ENCODE peak calls at places on chromosomes 4 and X, in ten cellular contexts. R is choroid plexus epithelial cell, E is neural crest cell, I is cardiac fibroblast, Y is MM.1S, M is fibroblast of mammary gland, P is kidney epithelial cell, H is heart left ventricle, U is bronchial epithelial cell, N is HFF-Myc. O is an unnamed sample.

GRCh38 chr4:18020145-18020670 is 1.3 kb downstream of the LCORL start:
- DNase-seq in R (peak), E (peak), I (peak), Y (peak), M (peak), P (no peak), H (no peak), U (no peak), N (no peak), O (peak)

GRCh38 chr4:169008478-169008877 is 1.6 kb downstream of the CBR4 start:
- DNase-seq in R (no peak), E (no peak), I (no peak), Y (no peak), M (no peak), P (no peak), H (no peak), U (no peak), N (no peak), O (no peak)

GRCh38 chr4:94758141-94758699 is 465 bp downstream of the BMPR1B start:
- DNase-seq in R (peak), E (no peak), I (peak), Y (no peak), M (no peak), P (no peak), H (peak), U (peak), N (no peak), O (peak)

GRCh38 chrX:63747331-63747730 is 37.7 kb downstream of the ARHGEF9 start:
- DNase-seq in R (peak), E (no peak), I (peak), Y (no peak), M (peak), P (peak), H (no peak), U (peak), N (no peak), O (no peak)

GRCh38 chrX:2342878-2343277 is 157.9 kb downstream of the DHRSX start:
- DNase-seq in R (peak), E (no peak), I (peak), Y (no peak), M (peak), P (no peak), H (no peak), U (no peak), N (peak), O (no peak)

GRCh38 chrX:102651242-102651967 is at the start of gene GPRASP1:
- DNase-seq in R (peak), E (peak), I (peak), Y (no peak), M (peak), P (no peak), H (peak), U (no peak), N (no peak), O (peak)

GRCh38 chr4:153398713-153399112 is 54.2 kb downstream of the MND1 start:
- DNase-seq in R (no peak), E (no peak), I (no peak), Y (no peak), M (no peak), P (no peak), H (no peak), U (peak), N (no peak), O (no peak)

GRCh38 chrX:50430917-50431316 is 39.7 kb downstream of the DGKK start:
- DNase-seq in R (no peak), E (no peak), I (no peak), Y (no peak), M (peak), P (peak), H (no peak), U (peak), N (no peak), O (no peak)

GRCh38 chrX:128518508-128518907 is 466.3 kb upstream of the ACTRT1 start:
- DNase-seq in R (peak), E (no peak), I (no peak), Y (peak), M (peak), P (no peak), H (no peak), U (peak), N (no peak), O (no peak)

GRCh38 chrX:35858916-35859315 is 60.6 kb upstream of the CFAP47 start:
- DNase-seq in R (no peak), E (no peak), I (no peak), Y (no peak), M (no peak), P (no peak), H (no peak), U (no peak), N (no peak), O (no peak)

GRCh38 chr4:106208481-106209460 is 107.2 kb downstream of the TBCK start:
- DNase-seq in R (no peak), E (no peak), I (no peak), Y (no peak), M (no peak), P (no peak), H (peak), U (no peak), N (no peak), O (no peak)

GRCh38 chrX:1534321-1535168 is 2.4 kb downstream of the P2RY8 start:
- DNase-seq in R (no peak), E (no peak), I (no peak), Y (peak), M (no peak), P (no peak), H (no peak), U (no peak), N (no peak), O (peak)

GRCh38 chr4:5976431-5976830 is 41.8 kb downstream of the C4orf50 start:
- DNase-seq in R (no peak), E (no peak), I (no peak), Y (no peak), M (no peak), P (no peak), H (no peak), U (no peak), N (no peak), O (no peak)

GRCh38 chrX:120452131-120452530 is 17.0 kb downstream of the LAMP2 start:
- DNase-seq in R (peak), E (no peak), I (peak), Y (no peak), M (peak), P (no peak), H (no peak), U (no peak), N (no peak), O (peak)

GRCh38 chr4:1978741-1979476 is 29.9 kb downstream of the NELFA start:
- DNase-seq in R (no peak), E (no peak), I (no peak), Y (no peak), M (no peak), P (no peak), H (no peak), U (no peak), N (no peak), O (no peak)

GRCh38 chr4:24794916-24795665 is at the start of gene SOD3:
- DNase-seq in R (peak), E (peak), I (peak), Y (no peak), M (peak), P (peak), H (peak), U (peak), N (no peak), O (no peak)

GRCh38 chr4:123600921-123601904 is 204.6 kb downstream of the SPRY1 start:
- DNase-seq in R (no peak), E (no peak), I (no peak), Y (no peak), M (no peak), P (no peak), H (no peak), U (no peak), N (no peak), O (no peak)

GRCh38 chrX:24026403-24026801 is 584 bp downstream of the KLHL15 start:
- DNase-seq in R (no peak), E (no peak), I (peak), Y (no peak), M (peak), P (no peak), H (no peak), U (peak), N (no peak), O (no peak)

GRCh38 chr4:112119358-112119783 is 25.9 kb upstream of the FAM241A start:
- DNase-seq in R (no peak), E (no peak), I (no peak), Y (peak), M (no peak), P (no peak), H (no peak), U (no peak), N (no peak), O (peak)

GRCh38 chr4:145619639-145619996 is 433 bp downstream of the MMAA start:
- DNase-seq in R (peak), E (no peak), I (peak), Y (no peak), M (peak), P (peak), H (peak), U (peak), N (peak), O (no peak)

GRCh38 chrX:96182366-96182765 is 502.3 kb upstream of the DIAPH2 start:
- DNase-seq in R (peak), E (peak), I (peak), Y (peak), M (peak), P (no peak), H (no peak), U (peak), N (no peak), O (no peak)

GRCh38 chr4:114087596-114088230 is 108.3 kb upstream of the ARSJ start:
- DNase-seq in R (peak), E (no peak), I (peak), Y (no peak), M (peak), P (peak), H (no peak), U (no peak), N (peak), O (no peak)

GRCh38 chr4:139050436-139050835 is 34.9 kb downstream of the NOCT start:
- DNase-seq in R (peak), E (no peak), I (peak), Y (no peak), M (peak), P (no peak), H (no peak), U (no peak), N (no peak), O (no peak)

GRCh38 chr4:180350866-180351350 is 1892.3 kb upstream of the TENM3 start:
- DNase-seq in R (no peak), E (no peak), I (no peak), Y (no peak), M (no peak), P (no peak), H (no peak), U (no peak), N (no peak), O (no peak)

GRCh38 chr4:159416073-159416472 is 313.2 kb downstream of the RAPGEF2 start:
- DNase-seq in R (no peak), E (no peak), I (no peak), Y (no peak), M (no peak), P (no peak), H (no peak), U (peak), N (no peak), O (no peak)

GRCh38 chr4:168509786-168510185 is 12.9 kb downstream of the PALLD start:
- DNase-seq in R (peak), E (no peak), I (peak), Y (no peak), M (peak), P (peak), H (no peak), U (peak), N (no peak), O (no peak)

GRCh38 chr4:75004755-75005668 is 72.1 kb downstream of the PARM1 start:
- DNase-seq in R (no peak), E (no peak), I (peak), Y (peak), M (no peak), P (no peak), H (no peak), U (peak), N (no peak), O (no peak)

GRCh38 chr4:6939761-6940743 is 30.4 kb downstream of the TBC1D14 start:
- DNase-seq in R (no peak), E (no peak), I (no peak), Y (no peak), M (no peak), P (no peak), H (peak), U (no peak), N (no peak), O (peak)

GRCh38 chrX:144946696-144947095 is 300.6 kb upstream of the SPANXN1 start:
- DNase-seq in R (no peak), E (no peak), I (no peak), Y (no peak), M (peak), P (no peak), H (no peak), U (no peak), N (no peak), O (no peak)

GRCh38 chr4:85603437-85604336 is 128.7 kb downstream of the ARHGAP24 start:
- DNase-seq in R (peak), E (no peak), I (peak), Y (no peak), M (peak), P (no peak), H (no peak), U (peak), N (peak), O (peak)

GRCh38 chrX:110852180-110852579 is 56.6 kb upstream of the CHRDL1 start:
- DNase-seq in R (peak), E (peak), I (peak), Y (peak), M (peak), P (no peak), H (no peak), U (peak), N (no peak), O (peak)

GRCh38 chr4:183342541-183343533 is 20.6 kb upstream of the CLDN24 start:
- DNase-seq in R (peak), E (no peak), I (no peak), Y (no peak), M (no peak), P (no peak), H (no peak), U (no peak), N (no peak), O (no peak)

GRCh38 chrX:80216086-80216485 is 201.5 kb downstream of the TBX22 start:
- DNase-seq in R (no peak), E (no peak), I (peak), Y (no peak), M (peak), P (no peak), H (no peak), U (peak), N (no peak), O (no peak)

GRCh38 chrX:25561190-25561589 is 545.4 kb upstream of the ARX start:
- DNase-seq in R (no peak), E (no peak), I (no peak), Y (no peak), M (no peak), P (no peak), H (no peak), U (no peak), N (no peak), O (no peak)

GRCh38 chrX:30906726-30907125 is 17.7 kb upstream of the TAB3 start:
- DNase-seq in R (peak), E (no peak), I (peak), Y (no peak), M (peak), P (no peak), H (no peak), U (peak), N (no peak), O (no peak)

GRCh38 chr4:73607375-73608026 is 12.7 kb downstream of the RASSF6 start:
- DNase-seq in R (no peak), E (no peak), I (no peak), Y (peak), M (peak), P (no peak), H (no peak), U (peak), N (no peak), O (no peak)

GRCh38 chrX:7088968-7089615 is 58.4 kb upstream of the STS start:
- DNase-seq in R (no peak), E (no peak), I (no peak), Y (peak), M (no peak), P (no peak), H (no peak), U (no peak), N (no peak), O (no peak)

GRCh38 chrX:111041018-111041462 is 55.0 kb upstream of the PAK3 start:
- DNase-seq in R (peak), E (no peak), I (peak), Y (no peak), M (peak), P (peak), H (no peak), U (peak), N (peak), O (no peak)

GRCh38 chr4:144645621-144646522 is at the start of gene HHIP:
- DNase-seq in R (peak), E (peak), I (peak), Y (no peak), M (peak), P (no peak), H (peak), U (no peak), N (no peak), O (peak)

GRCh38 chr4:148704291-148704690 is 262.1 kb upstream of the NR3C2 start:
- DNase-seq in R (no peak), E (no peak), I (no peak), Y (no peak), M (no peak), P (no peak), H (no peak), U (peak), N (no peak), O (no peak)
- TF ChIP-seq CTCF in R (no peak), E (no peak), I (peak), Y (no peak), M (peak), P (peak), H (no peak), U (no peak), N (no peak), O (no peak)

GRCh38 chr4:61275214-61275613 is 75.1 kb downstream of the ADGRL3 start:
- DNase-seq in R (no peak), E (no peak), I (no peak), Y (peak), M (no peak), P (no peak), H (no peak), U (no peak), N (no peak), O (no peak)
- TF ChIP-seq CTCF in R (no peak), E (no peak), I (no peak), Y (no peak), M (no peak), P (no peak), H (no peak), U (no peak), N (no peak), O (no peak)

DNA sequence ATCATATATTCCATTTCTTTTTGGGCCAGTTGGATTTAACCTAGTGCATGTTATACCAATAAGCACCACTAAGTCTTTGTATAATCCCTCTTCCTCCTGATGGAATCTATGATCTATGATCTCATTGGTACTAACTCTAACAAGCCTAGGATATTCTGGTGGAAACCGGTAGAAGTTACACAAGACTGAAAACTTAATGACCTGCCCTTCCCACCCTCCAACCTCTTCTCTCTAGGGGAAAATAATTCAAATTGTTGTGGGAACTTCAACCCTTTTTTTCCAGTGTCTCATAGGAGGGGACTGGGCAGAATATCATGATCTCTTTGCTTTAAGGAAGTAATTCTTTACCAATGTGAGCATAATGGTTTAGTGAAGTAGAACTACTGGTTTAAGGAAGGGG is 289.5 kb upstream of the BOD1L1 start:
- DNase-seq in R (peak), E (no peak), I (peak), Y (no peak), M (peak), P (peak), H (no peak), U (no peak), N (no peak), O (no peak)
- TF ChIP-seq CTCF in R (no peak), E (no peak), I (peak), Y (no peak), M (peak), P (no peak), H (no peak), U (no peak), N (no peak), O (no peak)

DNA sequence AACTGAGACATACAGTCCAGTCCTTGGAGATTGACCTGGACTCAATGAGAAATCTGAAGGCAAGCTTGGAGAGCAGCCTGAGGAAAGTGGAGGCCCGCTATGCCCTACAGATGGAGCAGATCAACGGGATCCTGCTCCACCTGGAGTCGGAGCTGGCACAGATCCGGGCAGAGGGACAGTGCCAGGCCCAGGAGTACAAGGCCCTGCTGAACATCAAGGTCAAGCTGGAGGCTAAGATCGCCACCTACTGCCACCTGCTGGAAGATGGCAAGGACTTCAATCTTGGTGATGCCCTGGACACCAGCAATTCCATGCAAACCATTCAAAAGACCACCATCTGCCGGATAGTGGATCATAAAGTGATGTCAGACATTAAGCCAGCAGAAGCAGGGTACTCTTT is 20.4 kb upstream of the FRMPD3 start:
- DNase-seq in R (peak), E (no peak), I (peak), Y (peak), M (peak), P (no peak), H (no peak), U (peak), N (no peak), O (no peak)
- TF ChIP-seq CTCF in R (peak), E (peak), I (peak), Y (peak), M (peak), P (peak), H (no peak), U (peak), N (peak), O (peak)

GRCh38 chrX:116490091-116490490 is 27.3 kb upstream of the CT83 start:
- DNase-seq in R (peak), E (no peak), I (peak), Y (no peak), M (peak), P (no peak), H (no peak), U (peak), N (no peak), O (no peak)
- TF ChIP-seq CTCF in R (no peak), E (peak), I (peak), Y (peak), M (peak), P (peak), H (peak), U (peak), N (no peak), O (no peak)

DNA sequence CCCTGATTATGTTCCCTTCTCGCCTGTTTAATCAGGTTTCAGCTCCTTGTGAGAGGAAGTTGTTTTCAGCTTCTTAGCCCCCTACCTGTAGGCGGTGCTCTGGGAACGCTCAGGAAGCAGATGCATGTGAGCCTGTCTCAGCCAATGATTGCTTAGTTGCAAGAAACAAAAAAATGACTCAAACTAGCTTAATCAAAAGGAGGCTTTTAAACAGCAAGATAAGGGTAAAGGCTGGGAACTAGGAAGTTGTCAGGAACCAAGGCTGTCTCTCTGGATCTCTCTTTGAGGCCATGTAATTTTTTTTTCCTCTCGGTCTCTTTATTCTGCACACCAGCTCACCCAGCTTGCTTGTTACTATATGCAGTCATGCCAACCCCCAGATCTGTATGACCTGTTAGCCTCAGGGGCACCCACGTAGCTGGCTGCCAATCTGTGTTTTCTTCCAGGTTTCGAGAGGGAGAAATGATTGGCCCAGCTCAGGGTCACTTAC is 109.1 kb downstream of the PTTG2 start:
- DNase-seq in R (peak), E (no peak), I (peak), Y (peak), M (peak), P (no peak), H (no peak), U (peak), N (no peak), O (peak)
- TF ChIP-seq CTCF in R (peak), E (peak), I (peak), Y (peak), M (peak), P (peak), H (peak), U (peak), N (peak), O (peak)

GRCh38 chrX:15854080-15854655 is 445 bp downstream of the AP1S2 start:
- DNase-seq in R (no peak), E (peak), I (no peak), Y (peak), M (peak), P (no peak), H (peak), U (no peak), N (no peak), O (peak)
- TF ChIP-seq CTCF in R (no peak), E (peak), I (no peak), Y (peak), M (no peak), P (peak), H (peak), U (peak), N (no peak), O (peak)

DNA sequence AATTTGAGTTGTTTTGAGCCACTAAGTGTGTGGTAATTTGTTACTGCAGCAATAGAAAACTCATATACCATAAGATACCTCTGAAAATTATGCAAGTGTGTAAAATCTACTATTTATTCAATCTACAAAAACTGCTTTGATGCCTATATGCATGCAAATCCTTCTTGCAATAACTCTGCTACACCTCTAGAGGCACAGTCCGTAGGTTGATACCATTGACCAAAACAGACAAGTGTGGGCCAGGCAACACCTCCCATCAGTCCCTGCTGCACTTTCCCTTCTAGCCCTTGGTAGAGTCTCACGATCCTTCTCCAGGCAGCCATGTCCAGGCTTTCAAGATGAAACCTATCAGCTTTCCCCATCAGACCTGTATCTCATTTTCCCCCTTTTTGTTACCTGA is 48.8 kb upstream of the FAM9A start:
- DNase-seq in R (no peak), E (no peak), I (no peak), Y (no peak), M (no peak), P (no peak), H (no peak), U (no peak), N (no peak), O (no peak)
- TF ChIP-seq CTCF in R (peak), E (peak), I (no peak), Y (peak), M (peak), P (peak), H (no peak), U (peak), N (peak), O (no peak)

O was measured in GM13976.